ENCODE peak calls at places on chromosomes 1 and 21, in nine cellular contexts. One of them, this sample, is unnamed.

GRCh38 chr21:43866659-43867331 is 1.8 kb downstream of the AGPAT3 start:
- DNase-seq in dorsolateral prefrontal cortex: no peak
- DNase-seq in CD8-positive, alpha-beta T cell: no peak
- DNase-seq in CD14-positive monocyte: no peak
- DNase-seq in endothelial cell: no peak
- DNase-seq in fibroblast of pulmonary artery: no peak
- DNase-seq in choroid plexus epithelial cell: peak
- DNase-seq in GM20000: peak
- DNase-seq in RWPE1: no peak
- DNase-seq in this sample: no peak

GRCh38 chr1:212219679-212220463 is 65.3 kb upstream of the PPP2R5A start:
- DNase-seq in dorsolateral prefrontal cortex: no peak
- DNase-seq in CD8-positive, alpha-beta T cell: no peak
- DNase-seq in CD14-positive monocyte: no peak
- DNase-seq in endothelial cell: no peak
- DNase-seq in fibroblast of pulmonary artery: no peak
- DNase-seq in choroid plexus epithelial cell: peak
- DNase-seq in GM20000: no peak
- DNase-seq in RWPE1: no peak
- DNase-seq in this sample: peak

GRCh38 chr1:172948457-172948856 is 102.3 kb downstream of the TNFSF18 start:
- DNase-seq in dorsolateral prefrontal cortex: no peak
- DNase-seq in CD8-positive, alpha-beta T cell: no peak
- DNase-seq in CD14-positive monocyte: no peak
- DNase-seq in endothelial cell: no peak
- DNase-seq in fibroblast of pulmonary artery: peak
- DNase-seq in choroid plexus epithelial cell: peak
- DNase-seq in GM20000: no peak
- DNase-seq in RWPE1: peak
- DNase-seq in this sample: peak

GRCh38 chr1:52400131-52400530 is 4.1 kb downstream of the ORC1 start:
- DNase-seq in dorsolateral prefrontal cortex: no peak
- DNase-seq in CD8-positive, alpha-beta T cell: no peak
- DNase-seq in CD14-positive monocyte: no peak
- DNase-seq in endothelial cell: no peak
- DNase-seq in fibroblast of pulmonary artery: no peak
- DNase-seq in choroid plexus epithelial cell: no peak
- DNase-seq in GM20000: no peak
- DNase-seq in RWPE1: no peak
- DNase-seq in this sample: no peak

GRCh38 chr21:45699251-45699942 is 55.9 kb downstream of the PCBP3 start:
- DNase-seq in dorsolateral prefrontal cortex: no peak
- DNase-seq in CD8-positive, alpha-beta T cell: no peak
- DNase-seq in CD14-positive monocyte: no peak
- DNase-seq in endothelial cell: no peak
- DNase-seq in fibroblast of pulmonary artery: no peak
- DNase-seq in choroid plexus epithelial cell: no peak
- DNase-seq in GM20000: no peak
- DNase-seq in RWPE1: no peak
- DNase-seq in this sample: no peak

GRCh38 chr1:219837274-219837993 is 90.9 kb downstream of the SLC30A10 start:
- DNase-seq in dorsolateral prefrontal cortex: no peak
- DNase-seq in CD8-positive, alpha-beta T cell: no peak
- DNase-seq in CD14-positive monocyte: no peak
- DNase-seq in endothelial cell: peak
- DNase-seq in fibroblast of pulmonary artery: peak
- DNase-seq in choroid plexus epithelial cell: peak
- DNase-seq in GM20000: peak
- DNase-seq in RWPE1: peak
- DNase-seq in this sample: peak

GRCh38 chr1:54681396-54681795 is 34.3 kb upstream of the TTC4 start:
- DNase-seq in dorsolateral prefrontal cortex: no peak
- DNase-seq in CD8-positive, alpha-beta T cell: no peak
- DNase-seq in CD14-positive monocyte: no peak
- DNase-seq in endothelial cell: no peak
- DNase-seq in fibroblast of pulmonary artery: peak
- DNase-seq in choroid plexus epithelial cell: peak
- DNase-seq in GM20000: no peak
- DNase-seq in RWPE1: peak
- DNase-seq in this sample: no peak

GRCh38 chr1:44707112-44707881 is 23.7 kb downstream of the RNU5D-1 start:
- DNase-seq in dorsolateral prefrontal cortex: no peak
- DNase-seq in CD8-positive, alpha-beta T cell: no peak
- DNase-seq in CD14-positive monocyte: no peak
- DNase-seq in endothelial cell: no peak
- DNase-seq in fibroblast of pulmonary artery: peak
- DNase-seq in choroid plexus epithelial cell: peak
- DNase-seq in GM20000: no peak
- DNase-seq in RWPE1: peak
- DNase-seq in this sample: peak

GRCh38 chr1:89802036-89802435 is 18.8 kb upstream of the LRRC8D start:
- DNase-seq in dorsolateral prefrontal cortex: no peak
- DNase-seq in CD8-positive, alpha-beta T cell: no peak
- DNase-seq in CD14-positive monocyte: no peak
- DNase-seq in endothelial cell: no peak
- DNase-seq in fibroblast of pulmonary artery: no peak
- DNase-seq in choroid plexus epithelial cell: no peak
- DNase-seq in GM20000: no peak
- DNase-seq in RWPE1: no peak
- DNase-seq in this sample: no peak

GRCh38 chr1:95578462-95578861 is 344.5 kb downstream of the RWDD3 start:
- DNase-seq in dorsolateral prefrontal cortex: no peak
- DNase-seq in CD8-positive, alpha-beta T cell: no peak
- DNase-seq in CD14-positive monocyte: no peak
- DNase-seq in endothelial cell: no peak
- DNase-seq in fibroblast of pulmonary artery: peak
- DNase-seq in choroid plexus epithelial cell: no peak
- DNase-seq in GM20000: no peak
- DNase-seq in RWPE1: no peak
- DNase-seq in this sample: no peak

DNA sequence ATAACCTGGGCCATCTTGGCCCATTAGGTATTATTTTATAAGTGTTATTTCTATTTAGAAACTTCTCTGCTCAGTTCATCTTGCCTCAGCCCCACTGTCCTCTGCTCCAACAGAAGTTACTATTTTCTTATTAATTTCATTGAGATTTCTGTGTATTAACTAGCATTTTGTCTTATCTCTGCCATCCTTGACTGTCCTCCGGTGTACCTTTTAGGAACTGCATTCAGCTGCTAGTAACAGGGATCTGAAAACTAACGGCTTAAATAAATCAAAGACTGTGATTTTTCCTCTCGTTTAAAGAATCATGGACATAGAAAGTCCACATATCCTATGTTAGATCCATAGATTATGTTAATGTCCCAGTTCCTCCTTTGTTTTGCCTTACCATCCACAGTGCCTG is 382.5 kb downstream of the MATN1 start:
- DNase-seq in dorsolateral prefrontal cortex: no peak
- DNase-seq in CD8-positive, alpha-beta T cell: no peak
- DNase-seq in CD14-positive monocyte: no peak
- DNase-seq in endothelial cell: no peak
- DNase-seq in fibroblast of pulmonary artery: no peak
- DNase-seq in choroid plexus epithelial cell: no peak
- DNase-seq in GM20000: no peak
- DNase-seq in RWPE1: no peak
- DNase-seq in this sample: no peak
- TF ChIP-seq CTCF in dorsolateral prefrontal cortex: no peak
- TF ChIP-seq CTCF in CD8-positive, alpha-beta T cell: no peak
- TF ChIP-seq CTCF in CD14-positive monocyte: no peak
- TF ChIP-seq CTCF in endothelial cell: no peak
- TF ChIP-seq CTCF in fibroblast of pulmonary artery: no peak
- TF ChIP-seq CTCF in choroid plexus epithelial cell: peak
- TF ChIP-seq CTCF in GM20000: no peak
- TF ChIP-seq CTCF in RWPE1: no peak
- TF ChIP-seq CTCF in this sample: no peak

DNA sequence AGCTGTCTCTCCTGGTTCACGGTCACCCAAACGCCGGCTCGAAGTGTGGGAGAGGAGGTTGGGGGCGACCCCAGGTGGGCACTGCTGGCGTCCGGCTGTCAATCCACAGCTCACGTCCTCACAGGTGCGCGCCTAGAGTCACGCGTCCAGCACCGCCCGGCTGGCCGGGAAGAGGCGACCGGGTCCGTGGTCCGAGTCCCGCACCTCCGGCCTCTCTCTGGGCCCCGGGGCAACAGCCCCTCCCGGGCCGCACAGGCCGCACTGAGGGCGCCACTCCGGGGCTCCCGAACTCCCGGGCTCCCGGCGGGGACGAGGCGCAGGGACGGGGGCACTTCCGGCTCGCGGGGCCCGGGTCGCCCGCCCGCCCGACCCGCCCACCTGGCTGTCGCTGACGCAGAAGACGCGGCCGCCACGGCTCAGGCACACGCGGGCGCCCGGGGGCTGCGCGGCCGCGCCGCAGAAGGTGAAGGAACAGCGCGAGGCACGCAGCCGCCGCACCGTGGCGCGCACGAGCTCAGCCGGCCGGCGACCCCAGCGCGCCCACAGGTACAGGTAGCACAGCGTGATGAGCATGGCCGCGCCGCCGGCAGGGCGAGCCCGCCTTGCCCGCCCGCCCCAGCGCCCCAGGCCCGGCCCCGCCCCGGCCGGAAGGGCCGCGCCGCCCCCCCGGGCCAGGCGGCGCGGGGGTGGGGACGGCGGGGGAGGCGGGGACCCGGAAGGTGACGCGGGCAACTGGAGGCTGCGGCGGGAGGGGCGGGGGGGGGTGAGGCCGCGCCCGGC is at the start of gene HLCS:
- DNase-seq in dorsolateral prefrontal cortex: peak
- DNase-seq in CD8-positive, alpha-beta T cell: peak
- DNase-seq in CD14-positive monocyte: no peak
- DNase-seq in endothelial cell: peak
- DNase-seq in fibroblast of pulmonary artery: peak
- DNase-seq in choroid plexus epithelial cell: peak
- DNase-seq in GM20000: peak
- DNase-seq in RWPE1: peak
- DNase-seq in this sample: peak
- TF ChIP-seq CTCF in dorsolateral prefrontal cortex: peak
- TF ChIP-seq CTCF in CD8-positive, alpha-beta T cell: peak
- TF ChIP-seq CTCF in CD14-positive monocyte: peak
- TF ChIP-seq CTCF in endothelial cell: peak
- TF ChIP-seq CTCF in fibroblast of pulmonary artery: no peak
- TF ChIP-seq CTCF in choroid plexus epithelial cell: peak
- TF ChIP-seq CTCF in GM20000: peak
- TF ChIP-seq CTCF in RWPE1: peak
- TF ChIP-seq CTCF in this sample: peak

DNA sequence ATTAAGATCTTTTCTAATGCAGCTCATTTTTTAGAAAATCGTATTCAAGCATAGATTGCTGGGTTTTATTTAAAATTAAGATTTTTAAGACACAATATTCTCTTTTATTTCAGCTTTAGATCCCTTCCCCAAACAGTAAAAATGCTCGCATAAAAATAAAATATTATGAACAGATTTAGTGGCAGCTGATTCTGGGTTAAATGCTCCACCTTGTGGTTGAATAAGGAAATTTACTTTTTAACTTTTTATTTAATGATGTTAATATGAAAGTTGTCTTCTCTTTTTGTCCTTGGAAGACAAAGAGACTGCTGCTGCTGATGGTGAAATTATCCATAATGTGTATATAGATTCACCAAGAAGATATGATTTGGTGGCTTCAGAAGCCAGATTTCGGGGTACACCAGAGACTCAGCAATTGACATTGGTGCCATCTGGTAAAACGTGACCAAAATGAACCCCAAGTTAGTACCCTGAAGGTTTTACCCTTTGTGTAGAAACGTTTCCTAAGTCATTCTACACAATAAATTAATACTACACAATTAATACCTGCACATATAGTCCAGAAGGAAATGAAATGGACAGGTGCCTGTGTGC is 128.0 kb downstream of the ADAMTS1 start:
- DNase-seq in dorsolateral prefrontal cortex: no peak
- DNase-seq in CD8-positive, alpha-beta T cell: no peak
- DNase-seq in CD14-positive monocyte: no peak
- DNase-seq in endothelial cell: no peak
- DNase-seq in fibroblast of pulmonary artery: peak
- DNase-seq in choroid plexus epithelial cell: peak
- DNase-seq in GM20000: peak
- DNase-seq in RWPE1: peak
- DNase-seq in this sample: peak
- TF ChIP-seq CTCF in dorsolateral prefrontal cortex: peak
- TF ChIP-seq CTCF in CD8-positive, alpha-beta T cell: peak
- TF ChIP-seq CTCF in CD14-positive monocyte: peak
- TF ChIP-seq CTCF in endothelial cell: peak
- TF ChIP-seq CTCF in fibroblast of pulmonary artery: peak
- TF ChIP-seq CTCF in choroid plexus epithelial cell: peak
- TF ChIP-seq CTCF in GM20000: no peak
- TF ChIP-seq CTCF in RWPE1: peak
- TF ChIP-seq CTCF in this sample: peak

DNA sequence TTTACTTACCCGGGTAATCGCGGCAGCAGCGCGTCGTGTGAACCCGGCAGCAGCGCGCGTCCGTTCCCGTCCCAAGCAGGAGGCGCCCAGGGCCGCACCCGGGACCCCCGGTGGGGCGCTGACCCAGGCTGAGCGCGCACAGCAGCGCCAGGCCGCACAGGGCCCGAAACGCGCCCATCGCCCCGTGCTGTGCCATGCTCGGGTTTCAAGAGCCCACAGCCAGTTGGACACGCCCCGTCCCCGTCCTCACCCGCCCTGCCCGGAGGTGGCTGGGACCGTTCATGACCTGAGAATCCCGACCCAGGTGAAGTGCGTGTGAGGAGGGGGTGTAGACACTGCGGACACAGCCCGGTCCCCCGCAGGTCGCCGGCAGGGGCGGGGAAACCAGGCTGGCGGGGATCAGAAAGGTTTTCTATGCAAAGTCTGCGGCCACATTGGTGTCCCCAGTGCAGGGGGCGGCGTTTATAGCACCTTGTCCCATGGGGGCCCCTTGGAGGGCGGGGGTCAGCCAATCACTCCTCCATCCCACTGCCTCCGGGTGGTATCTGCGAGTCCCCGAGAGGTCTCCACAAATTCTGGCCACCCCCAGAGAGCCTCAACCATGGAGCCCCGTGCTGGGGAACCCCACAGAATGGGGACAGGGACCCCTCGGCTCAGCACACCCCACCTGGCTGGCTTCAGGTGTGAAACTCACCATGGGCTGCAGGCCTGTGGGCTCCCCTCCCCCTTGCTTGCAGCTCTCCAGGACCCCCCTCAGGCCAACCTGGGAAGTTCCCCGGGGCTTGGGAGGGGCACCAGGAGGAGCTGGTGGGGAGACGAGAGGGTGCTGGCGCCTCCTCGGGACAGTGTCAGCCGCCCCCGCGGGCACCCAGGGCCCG is at the start of gene TNFRSF18:
- DNase-seq in dorsolateral prefrontal cortex: no peak
- DNase-seq in CD8-positive, alpha-beta T cell: no peak
- DNase-seq in CD14-positive monocyte: peak
- DNase-seq in endothelial cell: peak
- DNase-seq in fibroblast of pulmonary artery: no peak
- DNase-seq in choroid plexus epithelial cell: peak
- DNase-seq in GM20000: peak
- DNase-seq in RWPE1: peak
- DNase-seq in this sample: no peak
- TF ChIP-seq CTCF in dorsolateral prefrontal cortex: no peak
- TF ChIP-seq CTCF in CD8-positive, alpha-beta T cell: no peak
- TF ChIP-seq CTCF in CD14-positive monocyte: no peak
- TF ChIP-seq CTCF in endothelial cell: no peak
- TF ChIP-seq CTCF in fibroblast of pulmonary artery: no peak
- TF ChIP-seq CTCF in choroid plexus epithelial cell: no peak
- TF ChIP-seq CTCF in GM20000: no peak
- TF ChIP-seq CTCF in RWPE1: no peak
- TF ChIP-seq CTCF in this sample: no peak

This sample was measured in fibroblast of the aortic adventitia.